ENCODE peak calls at places on chromosomes 12 and 14, in five cellular contexts. One of them, this sample, is unnamed. For H3K9me3, the result is how much of the 10 kb centered on the place peaks cover.

GRCh38 chr14:61872452-61872851 is 110.2 kb downstream of the SNAPC1 start:
- DNase-seq in fibroblast of lung: no peak
- DNase-seq in mammary epithelial cell: no peak
- DNase-seq in MM.1S: no peak
- DNase-seq in keratinocyte: no peak
- DNase-seq in this sample: no peak

GRCh38 chr12:10940389-10940788 is 1.3 kb upstream of the TAS2R14 start:
- DNase-seq in fibroblast of lung: peak
- DNase-seq in mammary epithelial cell: peak
- DNase-seq in MM.1S: no peak
- DNase-seq in keratinocyte: peak
- DNase-seq in this sample: no peak

GRCh38 chr14:49497725-49498348 is 88.3 kb downstream of the RPS29 start:
- DNase-seq in fibroblast of lung: peak
- DNase-seq in mammary epithelial cell: peak
- DNase-seq in MM.1S: peak
- DNase-seq in keratinocyte: peak
- DNase-seq in this sample: peak

GRCh38 chr12:62758216-62758615 is 176.7 kb downstream of the PPM1H start:
- DNase-seq in fibroblast of lung: peak
- DNase-seq in mammary epithelial cell: no peak
- DNase-seq in MM.1S: no peak
- DNase-seq in keratinocyte: no peak
- DNase-seq in this sample: no peak

GRCh38 chr12:106110626-106111300 is 28.0 kb downstream of the NUAK1 start:
- DNase-seq in fibroblast of lung: no peak
- DNase-seq in mammary epithelial cell: no peak
- DNase-seq in MM.1S: no peak
- DNase-seq in keratinocyte: no peak
- DNase-seq in this sample: no peak

GRCh38 chr14:73457935-73458218 is 469 bp downstream of the NUMB start:
- DNase-seq in fibroblast of lung: no peak
- DNase-seq in mammary epithelial cell: peak
- DNase-seq in MM.1S: no peak
- DNase-seq in keratinocyte: no peak
- DNase-seq in this sample: no peak

GRCh38 chr14:95488376-95489162 is 27.9 kb downstream of the SYNE3 start:
- DNase-seq in fibroblast of lung: peak
- DNase-seq in mammary epithelial cell: no peak
- DNase-seq in MM.1S: no peak
- DNase-seq in keratinocyte: no peak
- DNase-seq in this sample: no peak

GRCh38 chr12:77032406-77032805 is 33.0 kb downstream of the E2F7 start:
- DNase-seq in fibroblast of lung: peak
- DNase-seq in mammary epithelial cell: peak
- DNase-seq in MM.1S: no peak
- DNase-seq in keratinocyte: peak
- DNase-seq in this sample: no peak

GRCh38 chr12:64609543-64610091 is 678 bp upstream of the RASSF3 start:
- DNase-seq in fibroblast of lung: peak
- DNase-seq in mammary epithelial cell: peak
- DNase-seq in MM.1S: peak
- DNase-seq in keratinocyte: no peak
- DNase-seq in this sample: peak

GRCh38 chr14:36398463-36399291 is 78.2 kb upstream of the MBIP start:
- DNase-seq in fibroblast of lung: no peak
- DNase-seq in mammary epithelial cell: no peak
- DNase-seq in MM.1S: no peak
- DNase-seq in keratinocyte: no peak
- DNase-seq in this sample: no peak

GRCh38 chr14:51473808-51474207 is 177.9 kb upstream of the FRMD6 start:
- DNase-seq in fibroblast of lung: peak
- DNase-seq in mammary epithelial cell: peak
- DNase-seq in MM.1S: no peak
- DNase-seq in keratinocyte: no peak
- DNase-seq in this sample: peak

GRCh38 chr12:123111498-123112165 is 39.3 kb downstream of the PITPNM2 start:
- DNase-seq in fibroblast of lung: peak
- DNase-seq in mammary epithelial cell: no peak
- DNase-seq in MM.1S: no peak
- DNase-seq in keratinocyte: no peak
- DNase-seq in this sample: peak

GRCh38 chr12:94186461-94187237 is 38.3 kb downstream of the PLXNC1 start:
- DNase-seq in fibroblast of lung: peak
- DNase-seq in mammary epithelial cell: no peak
- DNase-seq in MM.1S: no peak
- DNase-seq in keratinocyte: no peak
- DNase-seq in this sample: peak

GRCh38 chr12:121278450-121279375 is 17.8 kb downstream of the CAMKK2 start:
- DNase-seq in fibroblast of lung: peak
- DNase-seq in mammary epithelial cell: no peak
- DNase-seq in MM.1S: no peak
- DNase-seq in keratinocyte: no peak
- DNase-seq in this sample: no peak

GRCh38 chr12:102169922-102170698 is 27.5 kb downstream of the PMCH start:
- DNase-seq in fibroblast of lung: peak
- DNase-seq in mammary epithelial cell: peak
- DNase-seq in MM.1S: peak
- DNase-seq in keratinocyte: no peak
- DNase-seq in this sample: peak

GRCh38 chr12:48925218-48925871 is at the start of gene FKBP11:
- DNase-seq in fibroblast of lung: peak
- DNase-seq in mammary epithelial cell: peak
- DNase-seq in MM.1S: peak
- DNase-seq in keratinocyte: no peak
- DNase-seq in this sample: peak

GRCh38 chr14:36454599-36455240 is 65.3 kb downstream of the NKX2-1 start:
- DNase-seq in fibroblast of lung: no peak
- DNase-seq in mammary epithelial cell: no peak
- DNase-seq in MM.1S: no peak
- DNase-seq in keratinocyte: no peak
- DNase-seq in this sample: no peak

GRCh38 chr12:101599771-101600486 is 5.2 kb downstream of the MYBPC1 start:
- DNase-seq in fibroblast of lung: no peak
- DNase-seq in mammary epithelial cell: peak
- DNase-seq in MM.1S: no peak
- DNase-seq in keratinocyte: no peak
- DNase-seq in this sample: no peak

GRCh38 chr14:73850940-73851339 is 691 bp upstream of the PTGR2 start:
- DNase-seq in fibroblast of lung: peak
- DNase-seq in mammary epithelial cell: peak
- DNase-seq in MM.1S: no peak
- DNase-seq in keratinocyte: no peak
- DNase-seq in this sample: peak

GRCh38 chr14:100827140-100827517 is 1.2 kb downstream of the MEG3 start:
- DNase-seq in fibroblast of lung: peak
- DNase-seq in mammary epithelial cell: no peak
- DNase-seq in MM.1S: no peak
- DNase-seq in keratinocyte: no peak
- DNase-seq in this sample: peak

GRCh38 chr12:6603095-6603567 is 4.0 kb downstream of the CHD4 start:
- DNase-seq in fibroblast of lung: peak
- DNase-seq in mammary epithelial cell: peak
- DNase-seq in MM.1S: peak
- DNase-seq in keratinocyte: no peak
- DNase-seq in this sample: peak

GRCh38 chr12:8609061-8609570 is 3.5 kb downstream of the AICDA start:
- DNase-seq in fibroblast of lung: peak
- DNase-seq in mammary epithelial cell: peak
- DNase-seq in MM.1S: no peak
- DNase-seq in keratinocyte: no peak
- DNase-seq in this sample: peak

GRCh38 chr12:84738481-84738972 is 174.1 kb downstream of the SLC6A15 start:
- DNase-seq in fibroblast of lung: peak
- DNase-seq in mammary epithelial cell: peak
- DNase-seq in MM.1S: no peak
- DNase-seq in keratinocyte: peak
- DNase-seq in this sample: no peak

GRCh38 chr12:109735825-109736551 is 22.4 kb downstream of the FAM222A start:
- DNase-seq in fibroblast of lung: no peak
- DNase-seq in mammary epithelial cell: no peak
- DNase-seq in MM.1S: no peak
- DNase-seq in keratinocyte: no peak
- DNase-seq in this sample: no peak

GRCh38 chr14:101028971-101029667 is 125.6 kb upstream of the RTL1 start:
- DNase-seq in fibroblast of lung: no peak
- DNase-seq in mammary epithelial cell: no peak
- DNase-seq in MM.1S: no peak
- DNase-seq in keratinocyte: no peak
- DNase-seq in this sample: no peak

GRCh38 chr12:6265038-6265405 is 45.5 kb upstream of the PLEKHG6 start:
- DNase-seq in fibroblast of lung: no peak
- DNase-seq in mammary epithelial cell: no peak
- DNase-seq in MM.1S: no peak
- DNase-seq in keratinocyte: no peak
- DNase-seq in this sample: no peak

GRCh38 chr12:104573-105081 is 38.1 kb downstream of the IQSEC3 start:
- DNase-seq in fibroblast of lung: no peak
- DNase-seq in mammary epithelial cell: no peak
- DNase-seq in MM.1S: no peak
- DNase-seq in keratinocyte: no peak
- DNase-seq in this sample: no peak

GRCh38 chr12:14885718-14886201 is at the start of gene MGP:
- DNase-seq in fibroblast of lung: peak
- DNase-seq in mammary epithelial cell: peak
- DNase-seq in MM.1S: no peak
- DNase-seq in keratinocyte: no peak
- DNase-seq in this sample: no peak

GRCh38 chr12:70609739-70610491 is 27.3 kb downstream of the PTPRB start:
- DNase-seq in fibroblast of lung: peak
- DNase-seq in mammary epithelial cell: peak
- DNase-seq in MM.1S: no peak
- DNase-seq in keratinocyte: no peak
- DNase-seq in this sample: peak

GRCh38 chr12:82904219-82904795 is 217.6 kb downstream of the TMTC2 start:
- DNase-seq in fibroblast of lung: peak
- DNase-seq in mammary epithelial cell: no peak
- DNase-seq in MM.1S: no peak
- DNase-seq in keratinocyte: no peak
- DNase-seq in this sample: peak

GRCh38 chr12:6215932-6216494 is 15.8 kb downstream of the CD9 start:
- DNase-seq in fibroblast of lung: peak
- DNase-seq in mammary epithelial cell: peak
- DNase-seq in MM.1S: no peak
- DNase-seq in keratinocyte: peak
- DNase-seq in this sample: peak

GRCh38 chr12:104698871-104699270 is 242.1 kb downstream of the CHST11 start:
- DNase-seq in fibroblast of lung: peak
- DNase-seq in mammary epithelial cell: peak
- DNase-seq in MM.1S: no peak
- DNase-seq in keratinocyte: no peak
- DNase-seq in this sample: no peak

GRCh38 chr14:72753879-72754400 is 140.0 kb downstream of the DPF3 start:
- DNase-seq in fibroblast of lung: no peak
- DNase-seq in mammary epithelial cell: no peak
- DNase-seq in MM.1S: no peak
- DNase-seq in keratinocyte: no peak
- DNase-seq in this sample: no peak

GRCh38 chr12:132328282-132329029 is 933 bp downstream of the GALNT9 start:
- DNase-seq in fibroblast of lung: no peak
- DNase-seq in mammary epithelial cell: no peak
- DNase-seq in MM.1S: no peak
- DNase-seq in keratinocyte: no peak
- DNase-seq in this sample: no peak
- TF ChIP-seq EZH2 in fibroblast of lung: no peak
- TF ChIP-seq EZH2 in mammary epithelial cell: no peak
- TF ChIP-seq EZH2 in MM.1S: no peak
- TF ChIP-seq EZH2 in keratinocyte: no peak
- TF ChIP-seq EZH2 in this sample: peak

GRCh38 chr14:105841022-105842009 is 314.9 kb downstream of the TMEM121 start:
- DNase-seq in fibroblast of lung: no peak
- DNase-seq in mammary epithelial cell: no peak
- DNase-seq in MM.1S: no peak
- DNase-seq in keratinocyte: no peak
- DNase-seq in this sample: no peak

GRCh38 chr14:105840266-105841021 is 314.1 kb downstream of the TMEM121 start:
- DNase-seq in fibroblast of lung: no peak
- DNase-seq in mammary epithelial cell: no peak
- DNase-seq in MM.1S: no peak
- DNase-seq in keratinocyte: no peak
- DNase-seq in this sample: no peak

GRCh38 chr14:105838591-105839424 is 312.4 kb downstream of the TMEM121 start:
- DNase-seq in fibroblast of lung: no peak
- DNase-seq in mammary epithelial cell: no peak
- DNase-seq in MM.1S: no peak
- DNase-seq in keratinocyte: no peak
- DNase-seq in this sample: no peak

GRCh38 chr14:105838107-105838506 is 311.7 kb downstream of the TMEM121 start:
- DNase-seq in fibroblast of lung: no peak
- DNase-seq in mammary epithelial cell: no peak
- DNase-seq in MM.1S: no peak
- DNase-seq in keratinocyte: no peak
- DNase-seq in this sample: no peak

DNA sequence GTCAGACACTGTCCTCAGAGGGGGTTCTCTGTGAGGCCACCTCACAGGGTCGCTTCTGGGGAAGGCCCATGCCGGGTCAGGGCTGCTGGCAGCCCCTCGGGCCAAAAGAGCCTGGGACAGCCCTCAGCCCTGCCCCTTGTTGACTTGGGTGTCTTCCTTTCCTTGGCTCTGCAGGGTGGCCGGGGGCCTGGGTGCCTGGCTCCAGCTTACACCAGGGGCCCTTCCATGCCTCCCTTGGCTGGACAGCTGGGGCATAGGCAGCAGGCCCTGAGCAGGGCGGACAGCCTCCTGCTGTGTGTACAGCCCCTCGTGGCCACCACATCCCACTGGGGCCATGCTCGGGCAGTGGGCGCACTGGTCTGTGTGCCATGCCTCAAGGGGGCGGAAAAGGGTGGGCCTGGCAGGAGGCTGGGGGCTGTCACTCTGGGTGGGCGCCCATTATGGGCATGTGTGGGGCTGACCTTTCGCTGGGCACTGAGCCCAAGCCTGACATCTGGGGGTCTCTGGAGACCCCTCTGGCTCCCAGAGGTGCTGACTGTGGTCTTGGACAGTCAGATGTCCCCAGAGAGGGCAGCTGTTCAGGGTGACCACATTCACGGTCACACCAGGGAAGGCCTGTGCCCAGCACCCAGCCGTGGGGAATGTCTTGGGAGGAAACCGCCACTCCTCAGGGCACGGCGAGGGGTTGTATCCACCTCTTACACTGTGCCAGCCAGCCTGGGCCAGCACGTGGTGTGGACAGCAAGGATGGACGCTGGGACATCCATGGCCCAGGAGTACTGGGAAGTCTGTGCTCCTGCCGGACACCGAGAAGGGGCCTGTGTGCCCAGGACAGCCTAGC is 313.3 kb downstream of the TMEM121 start:
- DNase-seq in fibroblast of lung: no peak
- DNase-seq in mammary epithelial cell: no peak
- DNase-seq in MM.1S: no peak
- DNase-seq in keratinocyte: no peak
- DNase-seq in this sample: no peak
- H3K9me3 ChIP-seq in fibroblast of lung: under half
- H3K9me3 ChIP-seq in mammary epithelial cell: half or more
- H3K9me3 ChIP-seq in MM.1S: under half
- H3K9me3 ChIP-seq in keratinocyte: under half
- H3K9me3 ChIP-seq in this sample: under half

GRCh38 chr12:131873293-131873692 is 21.1 kb upstream of the ULK1 start:
- DNase-seq in fibroblast of lung: no peak
- DNase-seq in mammary epithelial cell: no peak
- DNase-seq in MM.1S: no peak
- DNase-seq in keratinocyte: no peak
- DNase-seq in this sample: no peak
- H3K4me3 ChIP-seq in fibroblast of lung: no peak
- H3K4me3 ChIP-seq in mammary epithelial cell: no peak
- H3K4me3 ChIP-seq in MM.1S: no peak
- H3K4me3 ChIP-seq in keratinocyte: no peak
- H3K4me3 ChIP-seq in this sample: no peak

GRCh38 chr12:54191550-54192022 is 2.8 kb upstream of the SMUG1 start:
- DNase-seq in fibroblast of lung: peak
- DNase-seq in mammary epithelial cell: peak
- DNase-seq in MM.1S: peak
- DNase-seq in keratinocyte: no peak
- DNase-seq in this sample: peak
- TF ChIP-seq EZH2 in fibroblast of lung: peak
- TF ChIP-seq EZH2 in mammary epithelial cell: no peak
- TF ChIP-seq EZH2 in MM.1S: no peak
- TF ChIP-seq EZH2 in keratinocyte: no peak
- TF ChIP-seq EZH2 in this sample: no peak

This sample was measured in A673.